ENCODE peak calls at places on chromosomes 1 and 21, in six cellular contexts. X is stimulated activated CD8-positive, alpha-beta memory T cell treated with anti-CD3 and anti-CD28 coated beads, Interleukin-12 subunit alpha, Interleukin-12 subunit beta, amount 100 ng/mL, for 1 hour; C is endothelial cell; R is HT1080; P is D341Med; L is keratinocyte. U is an unnamed sample.

GRCh38 chr1:112956503-112957132 is 622 bp upstream of the SLC16A1 start:
- DNase-seq in C (no peak), X (peak), R (no peak), P (peak), L (no peak), U (peak)

GRCh38 chr1:40392206-40392605 is 18.7 kb downstream of the SMAP2 start:
- DNase-seq in X (no peak), C (no peak), L (no peak), P (no peak), R (peak), U (no peak)

GRCh38 chr1:99677416-99677815 is 31.5 kb downstream of the PALMD start:
- DNase-seq in R (no peak), C (no peak), P (no peak), L (no peak), X (no peak), U (no peak)

GRCh38 chr21:36321325-36322082 is 1.5 kb downstream of the MORC3 start:
- DNase-seq in X (no peak), R (peak), C (peak), L (no peak), P (peak), U (peak)

GRCh38 chr1:115076384-115076906 is 12.9 kb downstream of the TSPAN2 start:
- DNase-seq in C (no peak), X (no peak), R (no peak), L (no peak), P (no peak), U (no peak)

GRCh38 chr21:44487831-44488230 is 32.5 kb downstream of the LRRC3 start:
- DNase-seq in X (peak), R (peak), C (no peak), L (no peak), P (no peak), U (peak)

GRCh38 chr1:99606306-99606705 is 39.6 kb upstream of the PALMD start:
- DNase-seq in P (no peak), R (no peak), X (no peak), L (no peak), C (no peak), U (no peak)

GRCh38 chr1:29394521-29394921 is 158.2 kb downstream of the PTPRU start:
- DNase-seq in X (no peak), R (no peak), C (no peak), L (no peak), P (no peak), U (no peak)

GRCh38 chr1:213715182-213715581 is 272.6 kb upstream of the PROX1 start:
- DNase-seq in L (no peak), C (no peak), P (no peak), R (no peak), X (no peak), U (no peak)

GRCh38 chr1:4595341-4596225 is 58.8 kb upstream of the AJAP1 start:
- DNase-seq in X (no peak), R (no peak), C (no peak), L (no peak), P (no peak), U (no peak)

GRCh38 chr1:5992814-5993552 is 758 bp upstream of the NPHP4 start:
- DNase-seq in L (no peak), C (no peak), R (no peak), X (no peak), P (peak), U (peak)

GRCh38 chr1:31617917-31618746 is 643 bp downstream of the HCRTR1 start:
- DNase-seq in X (no peak), R (peak), P (peak), C (peak), L (no peak), U (peak)

GRCh38 chr1:182191716-182192115 is 130.2 kb upstream of the ZNF648 start:
- DNase-seq in C (no peak), X (no peak), L (no peak), R (no peak), P (no peak), U (no peak)

GRCh38 chr1:53658489-53659230 is 80.3 kb downstream of the GLIS1 start:
- DNase-seq in X (no peak), R (no peak), L (no peak), C (no peak), P (no peak), U (no peak)

GRCh38 chr1:108595510-108595909 is 35.6 kb downstream of the EEIG2 start:
- DNase-seq in C (no peak), R (no peak), X (no peak), L (no peak), P (no peak), U (no peak)

GRCh38 chr1:51119331-51119730 is 17.3 kb downstream of the C1orf185 start:
- DNase-seq in P (no peak), R (no peak), C (no peak), X (no peak), L (no peak), U (no peak)

GRCh38 chr1:90706437-90707362 is 10.4 kb downstream of the BARHL2 start:
- DNase-seq in X (no peak), R (no peak), L (no peak), C (peak), P (peak), U (no peak)

GRCh38 chr1:230264342-230264741 is 161.8 kb downstream of the PGBD5 start:
- DNase-seq in C (no peak), X (no peak), R (no peak), P (no peak), L (no peak), U (no peak)

GRCh38 chr1:185956881-185957280 is 222.7 kb downstream of the HMCN1 start:
- DNase-seq in R (no peak), C (no peak), X (no peak), L (no peak), P (no peak), U (no peak)

GRCh38 chr1:207666342-207666741 is 21.4 kb downstream of the CR1L start:
- DNase-seq in X (no peak), L (no peak), P (no peak), R (no peak), C (no peak), U (no peak)

GRCh38 chr1:10308001-10308400 is 90.9 kb upstream of the PGD start:
- DNase-seq in L (no peak), P (no peak), C (no peak), R (no peak), X (peak), U (no peak)

GRCh38 chr1:6466023-6466422 is at the start of gene TNFRSF25:
- DNase-seq in L (no peak), C (no peak), P (no peak), R (no peak), X (no peak), U (no peak)

GRCh38 chr1:182198006-182198605 is 136.6 kb upstream of the ZNF648 start:
- DNase-seq in P (no peak), C (no peak), X (no peak), L (no peak), R (peak), U (no peak)

GRCh38 chr1:47521034-47521871 is 83.4 kb downstream of the FOXD2 start:
- DNase-seq in X (no peak), C (no peak), L (no peak), P (no peak), R (no peak), U (no peak)

GRCh38 chr1:24349891-24350290 is 30.7 kb downstream of the GRHL3 start:
- DNase-seq in X (no peak), L (no peak), P (no peak), C (no peak), R (no peak), U (no peak)

GRCh38 chr1:223143760-223144248 is 756 bp upstream of the TLR5 start:
- DNase-seq in C (no peak), X (peak), L (no peak), P (no peak), R (no peak), U (no peak)

GRCh38 chr21:39429445-39429844 is 16.1 kb downstream of the LCA5L start:
- DNase-seq in C (no peak), L (no peak), X (no peak), P (no peak), R (no peak), U (no peak)

U was measured in BE2C.